ENCODE peak calls at places on chromosomes 4 and X, in five cellular contexts. I is tibial nerve, C is IMR-90, H is HL-60, E is brain microvascular endothelial cell. T is an unnamed sample.

GRCh38 chr4:110480741-110481271 is 4.9 kb downstream of the ENPEP start:
- DNase-seq in I (no peak), C (no peak), H (no peak), E (no peak), T (no peak)

GRCh38 chr4:85474818-85475630 is at the start of gene ARHGAP24:
- DNase-seq in I (peak), C (peak), H (peak), E (peak), T (peak)

GRCh38 chr4:160947653-160948052 is 1216.1 kb downstream of the FSTL5 start:
- DNase-seq in I (no peak), C (no peak), H (no peak), E (no peak), T (no peak)

GRCh38 chr4:77052352-77052751 is 23.4 kb downstream of the CCNI start:
- DNase-seq in I (peak), C (peak), H (no peak), E (peak), T (peak)

GRCh38 chr4:72604324-72604723 is 35.3 kb upstream of the ADAMTS3 start:
- DNase-seq in I (peak), C (no peak), H (no peak), E (peak), T (peak)

GRCh38 chr4:126719803-126720202 is 913.0 kb upstream of the INTU start:
- DNase-seq in I (no peak), C (no peak), H (no peak), E (no peak), T (no peak)

GRCh38 chrX:53320543-53321215 is 39.3 kb upstream of the IQSEC2 start:
- DNase-seq in I (no peak), C (no peak), H (no peak), E (no peak), T (no peak)

GRCh38 chr4:160276785-160277325 is 1174.0 kb downstream of the RAPGEF2 start:
- DNase-seq in I (no peak), C (no peak), H (no peak), E (no peak), T (no peak)

GRCh38 chrX:153953342-153953830 is 8.9 kb upstream of the RENBP start:
- DNase-seq in I (peak), C (peak), H (no peak), E (peak), T (peak)

GRCh38 chrX:115392871-115393270 is 103.4 kb downstream of the LUZP4 start:
- DNase-seq in I (no peak), C (no peak), H (no peak), E (no peak), T (no peak)

GRCh38 chr4:74370912-74371311 is 6.0 kb downstream of the EREG start:
- DNase-seq in I (no peak), C (peak), H (peak), E (peak), T (peak)

GRCh38 chr4:140186651-140187315 is 32.8 kb upstream of the MAML3 start:
- DNase-seq in I (no peak), C (peak), H (no peak), E (peak), T (peak)

GRCh38 chr4:127609484-127609883 is 23.3 kb upstream of the INTU start:
- DNase-seq in I (no peak), C (no peak), H (no peak), E (no peak), T (no peak)

DNA sequence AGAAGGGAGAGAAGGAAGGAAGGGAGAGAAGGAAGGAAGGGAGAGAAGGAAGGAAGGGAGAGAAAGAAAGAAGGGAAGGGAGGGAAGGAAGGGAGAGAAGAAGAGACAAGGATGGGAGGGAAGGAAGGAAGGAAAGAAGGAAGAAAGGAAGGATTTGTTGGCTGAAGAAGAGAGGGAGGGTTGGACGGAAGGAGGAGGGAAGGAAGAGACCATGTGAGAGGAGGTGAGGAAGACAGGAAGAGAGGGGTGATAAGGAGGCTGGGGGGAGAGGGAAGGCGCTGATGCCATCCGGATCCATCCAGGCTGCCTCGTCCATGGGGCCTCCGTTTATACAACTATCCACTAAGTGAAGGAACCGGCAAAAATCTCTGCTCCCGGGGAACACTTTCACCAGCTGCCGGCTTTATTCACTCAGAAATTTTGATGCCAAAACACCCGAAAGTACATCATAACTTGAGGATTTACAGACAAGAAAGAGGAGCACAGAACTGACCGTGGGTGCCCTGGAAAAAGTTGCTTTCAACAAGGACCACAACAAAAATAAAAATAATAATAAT is 14.9 kb downstream of the DHRSX start:
- DNase-seq in I (no peak), C (no peak), H (no peak), E (no peak), T (no peak)
- H3K27ac ChIP-seq in I (peak), C (peak), H (no peak), E (no peak), T (peak)

GRCh38 chrX:123422875-123423274 is 238.8 kb downstream of the GRIA3 start:
- DNase-seq in I (peak), C (peak), H (no peak), E (peak), T (no peak)
- TF ChIP-seq CTCF in I (peak), C (peak), H (no peak), E (peak), T (peak)

DNA sequence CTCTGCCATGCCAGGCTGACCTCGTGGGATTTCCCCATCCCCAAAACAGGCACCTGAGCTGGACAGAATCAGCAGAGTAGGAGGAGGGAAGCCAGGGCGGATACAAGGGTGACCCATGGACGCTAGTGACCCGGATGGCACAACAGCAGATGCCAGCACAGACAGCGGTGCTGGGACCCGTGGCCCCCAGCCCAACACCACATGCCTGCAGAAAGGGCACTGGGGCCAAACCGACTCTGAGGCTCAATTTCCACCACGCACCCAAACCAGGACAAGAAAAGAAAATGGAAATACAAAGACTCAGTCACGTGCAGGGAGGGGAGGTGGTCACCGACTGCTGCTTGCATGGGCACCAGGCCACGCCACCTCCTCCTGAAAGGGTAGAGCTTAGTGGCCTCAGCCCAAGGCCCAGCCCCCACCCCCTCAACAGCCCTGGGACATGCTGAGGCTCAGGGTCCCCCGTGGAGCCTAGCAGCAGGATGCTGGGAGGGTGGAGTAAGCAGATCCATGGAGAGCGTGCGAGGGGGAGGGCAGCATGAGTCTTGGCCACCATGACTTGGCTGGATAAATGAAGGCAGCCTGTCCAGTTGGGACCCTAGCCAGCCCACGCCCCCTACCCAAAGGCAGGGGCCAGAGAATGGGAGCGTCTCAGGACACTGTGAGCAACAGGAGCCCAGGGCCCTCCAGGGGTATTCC is 47.7 kb downstream of the C4orf50 start:
- DNase-seq in I (no peak), C (no peak), H (no peak), E (no peak), T (no peak)
- H3K27ac ChIP-seq in I (no peak), C (no peak), H (no peak), E (no peak), T (no peak)

GRCh38 chrX:66698273-66699204 is 59.7 kb upstream of the EDA2R start:
- DNase-seq in I (no peak), C (no peak), H (no peak), E (no peak), T (no peak)
- TF ChIP-seq CTCF in I (no peak), C (no peak), H (no peak), E (no peak), T (no peak)

GRCh38 chrX:68832516-68833447 is 4.0 kb downstream of the EFNB1 start:
- DNase-seq in I (no peak), C (no peak), H (no peak), E (no peak), T (no peak)
- H3K27ac ChIP-seq in I (no peak), C (peak), H (no peak), E (no peak), T (peak)